ENCODE peak calls at places on chromosome 3, in four cellular contexts. K, N, Q and E are unnamed samples.

GRCh38 chr3:24689353-24689752 is 194.7 kb upstream of the THRB start:
- DNase-seq in K (no peak), N (no peak), Q (no peak), E (no peak)

GRCh38 chr3:120090422-120090821 is 3.8 kb downstream of the GSK3B start:
- DNase-seq in K (no peak), N (no peak), Q (no peak), E (no peak)

GRCh38 chr3:4633078-4634004 is 140.2 kb downstream of the ITPR1 start:
- DNase-seq in K (no peak), N (no peak), Q (no peak), E (no peak)

GRCh38 chr3:25582242-25582641 is 82.5 kb downstream of the TOP2B start:
- DNase-seq in K (no peak), N (no peak), Q (no peak), E (no peak)

GRCh38 chr3:123419850-123420292 is 29.0 kb downstream of the ADCY5 start:
- DNase-seq in K (no peak), N (no peak), Q (no peak), E (no peak)

GRCh38 chr3:53533486-53533885 is 39.1 kb downstream of the CACNA1D start:
- DNase-seq in K (no peak), N (no peak), Q (no peak), E (no peak)

GRCh38 chr3:139778884-139779283 is 101.1 kb upstream of the NMNAT3 start:
- DNase-seq in K (no peak), N (no peak), Q (no peak), E (no peak)

GRCh38 chr3:149180057-149180573 is 41.5 kb downstream of the CP start:
- DNase-seq in K (no peak), N (no peak), Q (no peak), E (no peak)

GRCh38 chr3:53174346-53175250 is 13.6 kb downstream of the PRKCD start:
- DNase-seq in K (no peak), N (no peak), Q (no peak), E (no peak)

GRCh38 chr3:33144433-33144832 is 30.6 kb downstream of the CRTAP start:
- DNase-seq in K (peak), N (peak), Q (peak), E (peak)

GRCh38 chr3:139659511-139659910 is 18.3 kb downstream of the NMNAT3 start:
- DNase-seq in K (no peak), N (no peak), Q (no peak), E (no peak)

GRCh38 chr3:4841225-4841624 is 138.0 kb upstream of the BHLHE40 start:
- DNase-seq in K (no peak), N (no peak), Q (no peak), E (no peak)

GRCh38 chr3:115227046-115227445 is 80.0 kb upstream of the ZBTB20 start:
- DNase-seq in K (no peak), N (no peak), Q (no peak), E (no peak)

GRCh38 chr3:119781330-119782198 is at the start of gene NR1I2:
- DNase-seq in K (no peak), N (no peak), Q (no peak), E (no peak)

GRCh38 chr3:58009026-58009748 is 965 bp downstream of the FLNB start:
- DNase-seq in K (peak), N (no peak), Q (peak), E (no peak)

GRCh38 chr3:115341208-115341607 is 194.1 kb upstream of the ZBTB20 start:
- DNase-seq in K (no peak), N (no peak), Q (no peak), E (no peak)

GRCh38 chr3:148600440-148600839 is 97.3 kb upstream of the AGTR1 start:
- DNase-seq in K (no peak), N (no peak), Q (no peak), E (no peak)

GRCh38 chr3:61862614-61863289 is 301.4 kb downstream of the PTPRG start:
- DNase-seq in K (no peak), N (no peak), Q (no peak), E (no peak)

GRCh38 chr3:32165442-32165841 is 59.0 kb downstream of the GPD1L start:
- DNase-seq in K (no peak), N (no peak), Q (no peak), E (no peak)

GRCh38 chr3:129313415-129313982 is 34.8 kb downstream of the HMCES start:
- DNase-seq in K (no peak), N (no peak), Q (no peak), E (no peak)

GRCh38 chr3:127961963-127962362 is 46.9 kb downstream of the KBTBD12 start:
- DNase-seq in K (no peak), N (no peak), Q (no peak), E (no peak)

GRCh38 chr3:10942806-10943205 is 49.7 kb upstream of the SLC6A1 start:
- DNase-seq in K (no peak), N (no peak), Q (no peak), E (no peak)

GRCh38 chr3:30813734-30814133 is 80.7 kb downstream of the GADL1 start:
- DNase-seq in K (no peak), N (no peak), Q (no peak), E (no peak)

GRCh38 chr3:196280689-196281463 is 6.7 kb downstream of the PCYT1A start:
- DNase-seq in K (no peak), N (no peak), Q (no peak), E (no peak)